ENCODE peak calls at places on chromosomes 3 and 15, in seven cellular contexts. M is amniotic stem cell; W is breast epithelium; C is activated CD4-positive, alpha-beta T cell treated with anti-CD3 and anti-CD28 coated beads, Interleukin-2, amount 50 U/mL, for 1 hour; V is left ventricle myocardium superior; R is GM06990; T is activated T-helper 1 cell treated with anti-CD3 and anti-CD28 coated beads, Interleukin-12 subunit alpha, Interleukin-12 subunit beta, Interleukin-2, Interleukin-4 antibody, amounts not matched to agents 30 ng/mL and 10 ng/mL and 1 ng/mL, durations not matched to agents 14 hours and 24 hours and 36 hours. J is an unnamed sample.

GRCh38 chr3:188558343-188559068 is 404.5 kb downstream of the LPP start:
- DNase-seq in V (no peak), R (no peak), T (no peak), M (no peak), C (no peak), W (no peak), J (no peak)

GRCh38 chr3:37093481-37093880 is 80.9 kb downstream of the LRRFIP2 start:
- DNase-seq in T (no peak), C (no peak), W (no peak), M (no peak), R (no peak), V (no peak), J (no peak)

GRCh38 chr15:40345867-40346578 is 4.8 kb upstream of the PHGR1 start:
- DNase-seq in T (no peak), V (no peak), C (no peak), W (no peak), R (no peak), M (no peak), J (peak)

GRCh38 chr15:73594109-73594508 is 39.1 kb downstream of the NPTN start:
- DNase-seq in V (no peak), C (no peak), R (no peak), M (no peak), T (no peak), W (no peak), J (no peak)

GRCh38 chr3:186772886-186773417 is 10.4 kb upstream of the EIF4A2 start:
- DNase-seq in R (peak), T (peak), V (peak), W (peak), C (peak), M (no peak), J (peak)

GRCh38 chr3:172138792-172139507 is 99.6 kb downstream of the FNDC3B start:
- DNase-seq in W (peak), V (no peak), M (no peak), R (peak), C (no peak), T (no peak), J (peak)

GRCh38 chr15:37981781-37982180 is 47.3 kb downstream of the TMCO5A start:
- DNase-seq in R (no peak), V (no peak), T (no peak), C (no peak), M (no peak), W (no peak), J (no peak)

GRCh38 chr3:10926831-10927521 is 65.6 kb upstream of the SLC6A1 start:
- DNase-seq in M (no peak), C (no peak), V (no peak), T (no peak), R (no peak), W (no peak), J (no peak)

GRCh38 chr15:66390670-66391069 is 4.0 kb downstream of the MAP2K1 start:
- DNase-seq in M (no peak), W (no peak), V (no peak), T (peak), R (peak), C (no peak), J (peak)

GRCh38 chr15:37995461-37996347 is 61.3 kb downstream of the TMCO5A start:
- DNase-seq in C (no peak), M (peak), V (no peak), T (no peak), R (no peak), W (no peak), J (no peak)

GRCh38 chr3:190621209-190621608 is 107.3 kb downstream of the IL1RAP start:
- DNase-seq in M (no peak), R (no peak), W (no peak), C (no peak), T (no peak), V (no peak), J (no peak)

GRCh38 chr15:39053480-39053879 is 488.9 kb upstream of the RASGRP1 start:
- DNase-seq in W (no peak), T (no peak), R (no peak), M (no peak), V (no peak), C (no peak), J (no peak)

GRCh38 chr3:15428539-15428938 is 1.1 kb downstream of the EAF1 start:
- DNase-seq in V (no peak), W (no peak), C (no peak), M (no peak), R (no peak), T (no peak), J (no peak)

J was measured in colonic mucosa.